ENCODE peak calls at places on chromosomes 2 and 18, in five cellular contexts. H, I, O, N and J are unnamed samples.

GRCh38 chr2:24076849-24077534 is 866 bp upstream of the SF3B6 start:
- DNase-seq in H (peak; percentile 11), I (no peak), O (no peak), N (no peak), J (no peak)

GRCh38 chr2:23215016-23215415 is 170.0 kb upstream of the KLHL29 start:
- DNase-seq in H (no peak), I (no peak), O (no peak), N (no peak), J (no peak)

GRCh38 chr18:62289047-62289446 is 36.1 kb upstream of the TNFRSF11A start:
- DNase-seq in H (no peak), I (no peak), O (no peak), N (no peak), J (no peak)

GRCh38 chr2:110851531-110851930 is 119.2 kb downstream of the ACOXL start:
- DNase-seq in H (peak; percentile 25), I (peak; percentile 24), O (no peak), N (no peak), J (no peak)

GRCh38 chr2:148645925-148646559 is 1.5 kb downstream of the EPC2 start:
- DNase-seq in H (peak; percentile 33), I (no peak), O (peak; percentile 92), N (no peak), J (no peak)

GRCh38 chr2:4763009-4763408 is 929.2 kb upstream of the SOX11 start:
- DNase-seq in H (no peak), I (peak; percentile 56), O (no peak), N (peak; percentile 57), J (peak; percentile 63)

GRCh38 chr18:56812674-56813073 is 161.5 kb downstream of the WDR7 start:
- DNase-seq in H (no peak), I (no peak), O (no peak), N (no peak), J (no peak)

GRCh38 chr2:127193948-127194267 is 26.2 kb downstream of the CYP27C1 start:
- DNase-seq in H (no peak), I (no peak), O (peak; percentile 68), N (no peak), J (no peak)

GRCh38 chr2:37196320-37197195 is at the start of gene CEBPZOS:
- DNase-seq in H (peak; percentile 84), I (peak; percentile 62), O (peak; percentile 71), N (peak; percentile 61), J (peak; percentile 70)

GRCh38 chr2:50401772-50402653 is 629.9 kb downstream of the NRXN1 start:
- DNase-seq in H (peak; percentile 30), I (peak; percentile 61), O (peak; percentile 52), N (peak; percentile 75), J (peak; percentile 84)

GRCh38 chr2:71882949-71883472 is 264.7 kb downstream of the CYP26B1 start:
- DNase-seq in H (peak; percentile 40), I (peak; percentile 22), O (peak; percentile 78), N (no peak), J (no peak)

GRCh38 chr2:152611458-152612231 is 105.6 kb downstream of the PRPF40A start:
- DNase-seq in H (no peak), I (no peak), O (peak; percentile 80), N (no peak), J (no peak)

GRCh38 chr2:239381709-239382134 is 19.1 kb downstream of the HDAC4 start:
- DNase-seq in H (no peak), I (no peak), O (no peak), N (no peak), J (no peak)

GRCh38 chr18:46716336-46716735 is 40.5 kb downstream of the ST8SIA5 start:
- DNase-seq in H (no peak), I (no peak), O (no peak), N (no peak), J (no peak)
- H2BK120ac ChIP-seq in H (no peak overlapping the region), I (no peak overlapping the region), O (no peak overlapping the region), N (no peak overlapping the region), J (no peak overlapping the region)

GRCh38 chr2:133371286-133371685 is 197.0 kb downstream of the NCKAP5 start:
- DNase-seq in H (no peak), I (no peak), O (no peak), N (no peak), J (no peak)
- H2BK120ac ChIP-seq in H (no peak overlapping the region), I (no peak overlapping the region), O (no peak overlapping the region), N (no peak overlapping the region), J (no peak overlapping the region)

GRCh38 chr2:181125364-181125763 is 145.0 kb downstream of the UBE2E3 start:
- DNase-seq in H (no peak), I (no peak), O (no peak), N (no peak), J (no peak)
- H2BK120ac ChIP-seq in H (no peak overlapping the region), I (no peak overlapping the region), O (no peak overlapping the region), N (no peak overlapping the region), J (no peak overlapping the region)

GRCh38 chr2:43083710-43084698 is 142.4 kb downstream of the ZFP36L2 start:
- DNase-seq in H (no peak), I (peak; percentile 45), O (peak; percentile 55), N (no peak), J (no peak)
- H2BK120ac ChIP-seq in H (peak overlapping the region; percentile 96), I (no peak overlapping the region), O (peak overlapping the region; percentile 100), N (peak overlapping the region; percentile 81), J (no peak overlapping the region)

DNA sequence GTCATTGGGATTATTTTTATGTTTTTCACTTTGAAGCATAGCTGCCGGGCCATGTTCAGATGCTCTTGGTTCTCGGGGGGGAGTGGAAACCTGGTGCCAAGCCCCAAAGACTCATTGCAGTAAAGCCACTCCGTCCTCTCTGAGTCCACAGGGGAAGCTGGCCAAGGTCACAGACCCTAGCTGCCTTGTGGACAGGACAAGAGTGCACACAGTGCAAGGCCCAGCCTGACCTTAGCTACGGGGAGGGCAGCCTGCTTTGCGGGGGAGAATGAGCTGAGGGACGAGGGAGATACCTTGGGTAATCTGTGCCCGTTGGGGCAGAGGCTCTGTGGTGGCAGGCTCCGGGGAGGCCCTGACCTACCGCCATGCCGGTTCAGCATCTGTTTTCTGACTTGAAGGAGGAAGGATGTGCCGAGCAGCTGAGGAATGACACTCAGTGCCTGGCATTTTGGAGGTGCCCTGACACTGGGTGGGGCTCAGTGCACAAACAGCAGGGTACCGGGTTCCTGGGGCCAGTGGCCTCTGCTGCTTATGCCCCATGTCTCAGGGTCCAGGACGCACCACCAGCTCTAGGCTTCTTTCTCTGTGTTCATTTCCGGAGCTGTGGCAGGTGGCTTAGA is 87.2 kb downstream of the STPG4 start:
- DNase-seq in H (no peak), I (no peak), O (no peak), N (no peak), J (no peak)
- H2BK120ac ChIP-seq in H (peak overlapping the region; percentile 55), I (no peak overlapping the region), O (peak overlapping the region; percentile 99), N (peak overlapping the region; percentile 75), J (no peak overlapping the region)

DNA sequence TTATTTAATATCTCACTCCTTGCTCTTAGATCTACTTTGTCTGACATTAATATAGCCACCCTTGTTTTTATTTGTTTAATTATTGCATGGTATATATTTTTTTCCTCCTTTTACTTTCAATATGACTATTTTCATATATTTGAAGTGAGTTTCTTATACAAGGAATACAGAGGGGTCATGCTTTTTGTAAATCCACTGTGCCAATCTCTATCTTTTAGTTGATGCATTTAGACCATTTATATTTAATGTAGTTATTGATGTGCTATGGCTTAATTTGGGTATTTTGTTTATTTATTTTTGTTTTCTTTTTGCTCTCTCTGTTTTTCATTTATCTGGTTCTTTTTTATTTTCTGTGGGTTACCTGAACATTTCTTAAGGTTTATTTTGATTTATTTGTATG is 750.6 kb downstream of the TMEM182 start:
- DNase-seq in H (no peak), I (no peak), O (no peak), N (no peak), J (no peak)
- H2BK120ac ChIP-seq in H (no peak overlapping the region), I (no peak overlapping the region), O (no peak overlapping the region), N (no peak overlapping the region), J (no peak overlapping the region)

GRCh38 chr2:1564506-1564905 is 151.2 kb downstream of the TPO start:
- DNase-seq in H (no peak), I (no peak), O (no peak), N (no peak), J (no peak)
- H2BK120ac ChIP-seq in H (no peak overlapping the region), I (no peak overlapping the region), O (no peak overlapping the region), N (no peak overlapping the region), J (no peak overlapping the region)